ENCODE peak calls at places on chromosomes 1 and 21, in nine cellular contexts. K is T1000, T is AML-193, X is AG09319, O is non-pigmented ciliary epithelial cell, L is NCI-H1436 treated with DMSO at 0.1 percent for 48 hours, B is glutamatergic neuron, J is dermis microvascular lymphatic vessel endothelial cell, C is anterior cingulate cortex. E is an unnamed sample.

GRCh38 chr1:228236744-228237143 is 28.9 kb downstream of the OBSCN start:
- DNase-seq in X (no peak), B (no peak), J (peak), C (no peak), O (no peak), K (no peak), T (peak), L (no peak), E (no peak)

GRCh38 chr1:202034683-202035462 is 24.5 kb downstream of the ELF3 start:
- DNase-seq in T (no peak), L (peak), J (no peak), K (peak), B (peak), C (no peak), X (peak), O (peak), E (no peak)

GRCh38 chr1:156407344-156407743 is 38.3 kb downstream of the RHBG start:
- DNase-seq in J (no peak), K (no peak), T (no peak), L (no peak), C (peak), B (peak), X (no peak), O (no peak), E (peak)

GRCh38 chr1:197140123-197140522 is 6.3 kb downstream of the ASPM start:
- DNase-seq in C (no peak), K (no peak), O (no peak), J (no peak), L (no peak), T (no peak), B (no peak), X (no peak), E (no peak)

GRCh38 chr21:45102391-45102932 is 28.1 kb downstream of the ADARB1 start:
- DNase-seq in K (no peak), B (no peak), X (peak), C (no peak), J (peak), L (no peak), T (no peak), O (no peak), E (no peak)

GRCh38 chr1:225911207-225912130 is 12.6 kb downstream of the PYCR2 start:
- DNase-seq in J (peak), C (peak), X (no peak), O (no peak), T (no peak), B (peak), L (no peak), K (no peak), E (peak)

GRCh38 chr1:91777630-91778300 is 108.2 kb downstream of the TGFBR3 start:
- DNase-seq in L (no peak), B (no peak), C (no peak), T (no peak), O (no peak), K (no peak), X (no peak), J (no peak), E (no peak)

GRCh38 chr1:230112131-230112701 is 45.2 kb downstream of the GALNT2 start:
- DNase-seq in J (no peak), L (no peak), B (no peak), K (no peak), C (no peak), X (no peak), T (no peak), O (no peak), E (peak)

GRCh38 chr1:84582802-84583587 is 8.8 kb upstream of the CTBS start:
- DNase-seq in T (no peak), J (peak), B (peak), C (no peak), L (no peak), K (no peak), O (no peak), X (no peak), E (no peak)

GRCh38 chr1:193060938-193061337 is 1.5 kb downstream of the RO60 start:
- DNase-seq in B (no peak), K (no peak), J (peak), O (no peak), T (peak), X (no peak), L (no peak), C (no peak), E (peak)

GRCh38 chr1:24501371-24502167 is 1.1 kb upstream of the RCAN3 start:
- DNase-seq in J (no peak), B (no peak), O (no peak), L (no peak), T (peak), X (no peak), C (no peak), K (no peak), E (peak)

GRCh38 chr1:111743679-111744101 is 4.5 kb upstream of the INKA2 start:
- DNase-seq in O (no peak), T (no peak), X (no peak), J (peak), B (no peak), K (peak), L (no peak), C (no peak), E (no peak)

GRCh38 chr1:241998412-241998921 is 431 bp downstream of the MAP1LC3C start:
- DNase-seq in C (peak), J (peak), O (no peak), B (peak), T (no peak), L (no peak), K (no peak), X (no peak), E (peak)

GRCh38 chr1:150066838-150067183 is 765 bp upstream of the VPS45 start:
- DNase-seq in J (no peak), C (no peak), O (no peak), B (peak), L (no peak), K (no peak), X (no peak), T (no peak), E (no peak)

GRCh38 chr21:35044770-35045538 is 4.1 kb downstream of the RUNX1 start:
- DNase-seq in T (peak), L (no peak), O (no peak), B (no peak), C (no peak), K (no peak), J (no peak), X (no peak), E (no peak)

GRCh38 chr1:20660363-20661234 is 570 bp downstream of the DDOST start:
- DNase-seq in K (no peak), C (no peak), L (no peak), J (peak), T (no peak), O (no peak), B (no peak), X (no peak), E (no peak)

GRCh38 chr1:23809751-23810171 is 9.2 kb upstream of the GALE start:
- DNase-seq in B (peak), O (no peak), J (peak), X (no peak), K (peak), C (no peak), L (no peak), T (peak), E (peak)

GRCh38 chr1:159983681-159984080 is 29.6 kb upstream of the SLAMF9 start:
- DNase-seq in J (no peak), O (no peak), C (no peak), K (no peak), B (no peak), L (no peak), X (no peak), T (no peak), E (no peak)

GRCh38 chr21:29904359-29905282 is 35.2 kb downstream of the GRIK1 start:
- DNase-seq in L (no peak), C (no peak), J (no peak), X (no peak), B (no peak), T (no peak), O (peak), K (no peak), E (no peak)

GRCh38 chr1:110034040-110034450 is 379 bp upstream of the STRIP1 start:
- DNase-seq in J (no peak), O (no peak), B (no peak), C (no peak), T (no peak), K (no peak), X (no peak), L (no peak), E (no peak)

GRCh38 chr1:63537006-63537405 is 13.7 kb downstream of the EFCAB7 start:
- DNase-seq in K (no peak), J (no peak), B (no peak), X (no peak), T (no peak), C (no peak), O (no peak), L (no peak), E (no peak)

GRCh38 chr21:31420988-31421387 is 76.9 kb upstream of the TIAM1 start:
- DNase-seq in B (no peak), X (no peak), T (no peak), J (no peak), O (no peak), K (no peak), L (no peak), C (no peak), E (no peak)

GRCh38 chr1:235883261-235883927 is 16.7 kb upstream of the LYST start:
- DNase-seq in K (peak), B (no peak), J (peak), C (peak), O (peak), T (no peak), X (peak), L (no peak), E (peak)

GRCh38 chr1:199979071-199979470 is 48.4 kb upstream of the NR5A2 start:
- DNase-seq in X (no peak), O (no peak), T (no peak), C (no peak), B (no peak), K (no peak), L (no peak), J (no peak), E (no peak)

GRCh38 chr1:118077331-118078055 is 107.5 kb downstream of the SPAG17 start:
- DNase-seq in J (peak), O (no peak), L (no peak), B (no peak), C (no peak), X (peak), K (no peak), T (no peak), E (no peak)

GRCh38 chr1:118250232-118250631 is 65.2 kb upstream of the SPAG17 start:
- DNase-seq in B (no peak), X (no peak), J (no peak), L (no peak), K (no peak), O (no peak), C (no peak), T (no peak), E (no peak)

GRCh38 chr1:24557711-24558121 is 1.8 kb downstream of the NCMAP start:
- DNase-seq in B (no peak), X (no peak), C (no peak), J (no peak), O (no peak), T (no peak), L (no peak), K (no peak), E (no peak)

GRCh38 chr1:117060441-117061317 is 553 bp downstream of the TTF2 start:
- DNase-seq in K (no peak), T (peak), O (no peak), X (no peak), L (no peak), C (no peak), B (peak), J (peak), E (peak)

GRCh38 chr1:85378526-85378925 is 86.4 kb downstream of the DDAH1 start:
- DNase-seq in B (no peak), C (no peak), J (no peak), T (no peak), K (no peak), O (no peak), X (no peak), L (no peak), E (no peak)

GRCh38 chr1:175234639-175235038 is 42.1 kb upstream of the KIAA0040 start:
- DNase-seq in L (no peak), K (no peak), J (no peak), B (no peak), T (no peak), C (no peak), X (no peak), O (no peak), E (no peak)

GRCh38 chr1:87833158-87833557 is 504.5 kb downstream of the LMO4 start:
- DNase-seq in L (no peak), J (no peak), O (peak), T (no peak), X (no peak), B (no peak), K (no peak), C (no peak), E (no peak)